ENCODE peak calls at places on chromosomes 13 and 19, in five cellular contexts. D is heart left ventricle, Z is sigmoid colon, X is transverse colon, C is prostate gland. U is an unnamed sample.

GRCh38 chr13:24626449-24626848 is 53.8 kb upstream of the ATP12A start:
- DNase-seq in D (no peak), Z (no peak), X (no peak), C (no peak), U (no peak)

GRCh38 chr19:11152318-11153062 is 3.1 kb downstream of the SPC24 start:
- DNase-seq in D (peak), Z (peak), X (peak), C (peak), U (peak)

GRCh38 chr19:11445141-11445540 is 9.7 kb downstream of the PRKCSH start:
- DNase-seq in D (no peak), Z (no peak), X (no peak), C (no peak), U (no peak)

GRCh38 chr13:113470073-113470472 is 16.8 kb upstream of the ADPRHL1 start:
- DNase-seq in D (no peak), Z (no peak), X (no peak), C (no peak), U (no peak)

GRCh38 chr19:34806976-34807860 is 34.2 kb upstream of the ZNF599 start:
- DNase-seq in D (no peak), Z (no peak), X (no peak), C (no peak), U (no peak)

GRCh38 chr19:3304871-3305423 is 61.4 kb upstream of the NFIC start:
- DNase-seq in D (peak), Z (peak), X (peak), C (peak), U (peak)

GRCh38 chr13:110360598-110360997 is 53.5 kb downstream of the COL4A2 start:
- DNase-seq in D (no peak), Z (no peak), X (no peak), C (no peak), U (no peak)

GRCh38 chr19:45446295-45446694 is 21.5 kb upstream of the FOSB start:
- DNase-seq in D (no peak), Z (no peak), X (no peak), C (no peak), U (no peak)

GRCh38 chr19:5718579-5719273 is 1.2 kb downstream of the LONP1 start:
- DNase-seq in D (no peak), Z (no peak), X (no peak), C (no peak), U (no peak)

GRCh38 chr19:50639121-50640112 is at the start of gene SYT3:
- DNase-seq in D (peak), Z (peak), X (peak), C (peak), U (peak)

GRCh38 chr19:14536926-14537692 is 7.7 kb downstream of the TECR start:
- DNase-seq in D (peak), Z (no peak), X (peak), C (peak), U (peak)

GRCh38 chr19:48444129-48444932 is 1.5 kb upstream of the GRWD1 start:
- DNase-seq in D (no peak), Z (no peak), X (no peak), C (no peak), U (no peak)

GRCh38 chr19:35696835-35697234 is 7.5 kb upstream of the ZBTB32 start:
- DNase-seq in D (no peak), Z (no peak), X (no peak), C (no peak), U (no peak)

GRCh38 chr19:35490364-35490763 is at the start of gene KRTDAP:
- DNase-seq in D (no peak), Z (no peak), X (no peak), C (no peak), U (no peak)

GRCh38 chr19:1449467-1450442 is at the start of gene APC2:
- DNase-seq in D (no peak), Z (no peak), X (no peak), C (no peak), U (no peak)

GRCh38 chr13:27383104-27383921 is 41.1 kb upstream of the GTF3A start:
- DNase-seq in D (no peak), Z (no peak), X (no peak), C (no peak), U (no peak)

GRCh38 chr13:68170961-68171360 is 940.8 kb upstream of the PCDH9 start:
- DNase-seq in D (no peak), Z (no peak), X (no peak), C (no peak), U (no peak)

GRCh38 chr19:46428278-46429141 is at the start of gene PNMA8C:
- DNase-seq in D (peak), Z (peak), X (peak), C (no peak), U (peak)

GRCh38 chr19:39409207-39409885 is 2.7 kb downstream of the ZFP36 start:
- DNase-seq in D (peak), Z (peak), X (peak), C (peak), U (peak)

GRCh38 chr19:45117167-45117594 is 24.2 kb downstream of the PPP1R37 start:
- DNase-seq in D (no peak), Z (no peak), X (peak), C (no peak), U (no peak)

GRCh38 chr13:102197193-102197592 is 204.7 kb downstream of the FGF14 start:
- DNase-seq in D (no peak), Z (no peak), X (no peak), C (no peak), U (no peak)

GRCh38 chr19:47020132-47020805 is 632 bp downstream of the NPAS1 start:
- DNase-seq in D (no peak), Z (no peak), X (no peak), C (no peak), U (no peak)

GRCh38 chr19:441213-441823 is 19.5 kb downstream of the SHC2 start:
- DNase-seq in D (no peak), Z (no peak), X (no peak), C (no peak), U (no peak)

GRCh38 chr19:40263440-40264313 is 21.5 kb downstream of the AKT2 start:
- DNase-seq in D (no peak), Z (no peak), X (no peak), C (no peak), U (no peak)

GRCh38 chr13:58452123-58452623 is 820.6 kb downstream of the PCDH17 start:
- DNase-seq in D (no peak), Z (no peak), X (no peak), C (no peak), U (no peak)

GRCh38 chr13:99087130-99087953 is 109.5 kb upstream of the DOCK9 start:
- DNase-seq in D (peak), Z (peak), X (peak), C (peak), U (peak)
- TF ChIP-seq POLR2A in D (peak), Z (peak), X (peak), C (peak), U (peak)

GRCh38 chr19:12796146-12797071 is 5.1 kb downstream of the JUNB start:
- DNase-seq in D (peak), Z (peak), X (peak), C (peak), U (peak)
- TF ChIP-seq POLR2A in D (no peak), Z (no peak), X (peak), C (no peak), U (peak)

GRCh38 chr19:18417250-18418033 is 1.8 kb upstream of the SSBP4 start:
- DNase-seq in D (peak), Z (peak), X (peak), C (no peak), U (peak)
- TF ChIP-seq POLR2A in D (no peak), Z (no peak), X (no peak), C (no peak), U (no peak)

GRCh38 chr19:49588370-49589122 is 2.4 kb upstream of the PRR12 start:
- DNase-seq in D (no peak), Z (no peak), X (no peak), C (no peak), U (no peak)

GRCh38 chr19:49590971-49591730 is at the start of gene PRR12:
- DNase-seq in D (peak), Z (peak), X (peak), C (peak), U (peak)

GRCh38 chr19:49591731-49592485 is 926 bp downstream of the PRR12 start:
- DNase-seq in D (peak), Z (peak), X (peak), C (no peak), U (peak)

GRCh38 chr19:49589391-49589790 is 1.6 kb upstream of the PRR12 start:
- DNase-seq in D (no peak), Z (no peak), X (no peak), C (no peak), U (no peak)

DNA sequence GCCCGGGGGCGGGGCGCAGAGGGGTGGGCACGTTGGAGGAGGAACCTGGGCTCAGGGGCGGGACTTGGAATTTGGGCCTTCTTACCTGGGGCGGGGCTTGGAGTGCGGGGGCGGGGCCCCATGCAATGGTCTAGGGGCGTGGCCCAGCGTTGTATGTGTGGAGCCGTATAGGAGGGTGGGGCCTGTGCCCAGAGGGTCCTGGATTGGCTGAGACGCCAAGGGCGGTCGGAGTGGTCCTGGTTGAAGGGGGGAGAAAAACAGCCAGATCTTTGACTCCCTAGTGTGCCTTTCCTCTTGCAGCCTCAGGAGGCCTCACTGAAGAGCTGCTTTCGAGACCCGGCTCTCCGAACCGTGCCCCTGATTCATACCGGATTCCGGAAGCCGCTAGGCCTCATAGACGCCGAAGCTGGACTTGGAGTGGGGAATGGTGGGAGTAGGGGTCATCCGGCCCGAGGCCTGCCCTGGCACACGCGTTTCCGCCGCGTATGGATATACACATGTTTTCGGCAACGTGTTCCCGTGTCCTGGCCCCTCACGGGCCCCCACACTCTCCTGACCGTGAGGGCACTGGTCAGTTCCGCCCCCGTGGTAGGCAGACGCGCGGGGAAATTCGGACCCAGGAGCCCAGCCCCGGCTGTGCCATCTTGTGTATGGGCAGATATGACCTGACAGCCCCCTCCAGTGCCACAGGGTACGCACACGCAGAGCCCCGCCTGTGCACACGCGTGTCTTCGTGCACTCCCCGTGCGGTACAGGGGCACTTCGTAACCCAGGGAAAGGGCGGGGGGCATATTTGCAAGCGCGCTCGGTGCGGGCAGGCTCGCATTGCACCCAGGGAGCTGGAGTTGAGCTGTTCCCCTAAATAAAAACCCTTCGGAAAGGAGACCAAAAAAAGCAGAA is 661 bp upstream of the PRR12 start:
- DNase-seq in D (peak), Z (peak), X (peak), C (peak), U (peak)
- TF ChIP-seq POLR2A in D (no peak), Z (peak), X (peak), C (peak), U (peak)

GRCh38 chr19:28705008-28705407 is 507.9 kb downstream of the UQCRFS1 start:
- DNase-seq in D (no peak), Z (no peak), X (no peak), C (no peak), U (peak)

GRCh38 chr19:28715157-28715556 is 497.8 kb downstream of the UQCRFS1 start:
- DNase-seq in D (no peak), Z (no peak), X (no peak), C (no peak), U (no peak)

GRCh38 chr19:28706693-28707092 is 506.3 kb downstream of the UQCRFS1 start:
- DNase-seq in D (no peak), Z (no peak), X (no peak), C (no peak), U (no peak)

GRCh38 chr19:28711401-28711800 is 501.6 kb downstream of the UQCRFS1 start:
- DNase-seq in D (no peak), Z (no peak), X (no peak), C (no peak), U (no peak)

DNA sequence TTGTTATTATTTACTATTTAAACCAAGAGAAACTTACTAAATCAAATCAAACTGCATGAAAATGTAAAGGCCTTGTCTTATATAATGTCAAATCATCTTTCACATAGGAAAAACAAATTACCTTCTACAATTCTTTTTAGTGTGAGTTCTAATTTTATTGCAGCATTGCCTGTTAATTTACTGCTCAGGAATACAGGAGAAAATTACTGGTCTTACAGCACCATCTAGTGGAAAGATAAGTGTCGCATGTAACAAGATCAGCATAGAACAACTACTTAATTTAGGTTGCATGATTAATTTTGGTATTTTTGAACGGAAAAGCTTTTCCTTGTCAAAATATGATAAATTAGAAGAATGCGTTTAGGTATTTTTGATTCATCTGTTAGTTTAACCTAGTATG is 502.7 kb downstream of the UQCRFS1 start:
- DNase-seq in D (no peak), Z (no peak), X (no peak), C (no peak), U (no peak)
- TF ChIP-seq POLR2A in D (no peak), Z (no peak), X (no peak), C (no peak), U (no peak)

GRCh38 chr13:29595380-29596063 is at the start of gene SLC7A1:
- DNase-seq in D (peak), Z (peak), X (peak), C (peak), U (peak)
- TF ChIP-seq POLR2A in D (no peak), Z (no peak), X (no peak), C (peak), U (peak)

DNA sequence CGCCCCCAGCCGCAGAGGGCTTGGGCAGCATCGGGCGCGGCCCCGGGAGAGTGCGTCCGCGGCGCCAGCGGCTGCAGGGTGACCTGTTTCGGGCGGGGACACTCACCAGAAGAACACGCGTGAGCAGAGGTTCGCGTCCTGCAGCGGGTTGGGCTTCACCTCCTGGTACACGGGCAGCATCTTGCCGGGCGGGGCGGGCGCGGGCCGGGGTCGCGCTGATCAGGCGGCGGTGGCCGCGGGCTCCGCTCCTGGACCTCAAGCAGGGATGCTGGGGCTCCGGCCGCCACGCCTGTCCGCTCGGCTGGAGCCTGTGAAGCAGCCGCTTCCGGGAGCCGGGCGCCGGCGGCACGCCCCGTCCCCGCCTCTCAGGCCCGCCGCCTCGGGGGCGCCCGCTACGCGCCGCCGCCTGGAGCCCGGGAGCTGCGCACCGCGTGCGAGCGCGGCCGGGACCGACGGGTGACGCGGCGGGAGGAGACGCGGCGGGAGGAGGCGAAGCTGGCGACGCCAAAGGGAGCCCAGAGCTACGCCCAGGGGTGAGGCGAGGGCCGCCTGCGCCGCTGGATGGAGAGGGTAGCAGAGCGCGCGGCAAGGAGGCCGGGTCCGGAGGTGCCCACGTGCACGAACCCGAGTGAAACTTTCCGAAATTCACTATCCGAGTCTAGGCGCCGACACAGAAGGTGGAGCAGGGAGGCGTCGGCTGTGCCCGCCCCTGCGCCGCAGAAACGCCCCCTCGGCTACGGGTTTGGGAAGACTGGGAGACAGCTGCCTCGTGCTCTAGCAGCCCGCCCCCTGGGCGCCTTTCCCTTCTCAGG is at the start of gene ABCC4:
- DNase-seq in D (peak), Z (peak), X (peak), C (peak), U (peak)
- TF ChIP-seq POLR2A in D (no peak), Z (no peak), X (no peak), C (peak), U (no peak)

U was measured in body of pancreas.